ENCODE peak calls at places on chromosomes 4 and X, in seven cellular contexts. One of them, this sample, is unnamed.

GRCh38 chr4:38020386-38020785 is 60.2 kb downstream of the PTTG2 start:
- DNase-seq in heart left ventricle: no peak
- DNase-seq in right lobe of liver: no peak
- DNase-seq in thoracic aorta: no peak
- DNase-seq in nephron progenitor cell: no peak
- DNase-seq in suprapubic skin: no peak
- DNase-seq in fibroblast of mammary gland: no peak
- DNase-seq in this sample: no peak

GRCh38 chr4:20825493-20825892 is 125.2 kb downstream of the PACRGL start:
- DNase-seq in heart left ventricle: no peak
- DNase-seq in right lobe of liver: no peak
- DNase-seq in thoracic aorta: no peak
- DNase-seq in nephron progenitor cell: no peak
- DNase-seq in suprapubic skin: no peak
- DNase-seq in fibroblast of mammary gland: no peak
- DNase-seq in this sample: no peak

GRCh38 chr4:100716416-100716815 is 198.6 kb upstream of the EMCN start:
- DNase-seq in heart left ventricle: no peak
- DNase-seq in right lobe of liver: no peak
- DNase-seq in thoracic aorta: no peak
- DNase-seq in nephron progenitor cell: no peak
- DNase-seq in suprapubic skin: no peak
- DNase-seq in fibroblast of mammary gland: no peak
- DNase-seq in this sample: no peak

GRCh38 chrX:133297284-133297683 is 79.1 kb upstream of the TFDP3 start:
- DNase-seq in heart left ventricle: no peak
- DNase-seq in right lobe of liver: no peak
- DNase-seq in thoracic aorta: no peak
- DNase-seq in nephron progenitor cell: no peak
- DNase-seq in suprapubic skin: no peak
- DNase-seq in fibroblast of mammary gland: peak; percentile 70
- DNase-seq in this sample: no peak

GRCh38 chr4:4762909-4763814 is 96.3 kb upstream of the MSX1 start:
- DNase-seq in heart left ventricle: no peak
- DNase-seq in right lobe of liver: no peak
- DNase-seq in thoracic aorta: no peak
- DNase-seq in nephron progenitor cell: no peak
- DNase-seq in suprapubic skin: no peak
- DNase-seq in fibroblast of mammary gland: peak; percentile 60
- DNase-seq in this sample: peak; percentile 11

GRCh38 chr4:55758081-55758480 is 61.5 kb upstream of the EXOC1L start:
- DNase-seq in heart left ventricle: no peak
- DNase-seq in right lobe of liver: no peak
- DNase-seq in thoracic aorta: no peak
- DNase-seq in nephron progenitor cell: no peak
- DNase-seq in suprapubic skin: no peak
- DNase-seq in fibroblast of mammary gland: peak; percentile 60
- DNase-seq in this sample: no peak

GRCh38 chrX:149715468-149715867 is 3.6 kb downstream of the MAGEA11 start:
- DNase-seq in heart left ventricle: no peak
- DNase-seq in right lobe of liver: no peak
- DNase-seq in thoracic aorta: no peak
- DNase-seq in nephron progenitor cell: no peak
- DNase-seq in suprapubic skin: no peak
- DNase-seq in fibroblast of mammary gland: no peak
- DNase-seq in this sample: no peak

GRCh38 chr4:126851391-126851790 is 781.4 kb upstream of the INTU start:
- DNase-seq in heart left ventricle: no peak
- DNase-seq in right lobe of liver: no peak
- DNase-seq in thoracic aorta: no peak
- DNase-seq in nephron progenitor cell: no peak
- DNase-seq in suprapubic skin: no peak
- DNase-seq in fibroblast of mammary gland: peak; percentile 62
- DNase-seq in this sample: no peak

GRCh38 chr4:1245481-1246051 is 3.4 kb downstream of the CTBP1 start:
- DNase-seq in heart left ventricle: peak; percentile 49
- DNase-seq in right lobe of liver: no peak
- DNase-seq in thoracic aorta: no peak
- DNase-seq in nephron progenitor cell: no peak
- DNase-seq in suprapubic skin: peak; percentile 59
- DNase-seq in fibroblast of mammary gland: no peak
- DNase-seq in this sample: no peak

GRCh38 chrX:2907295-2907694 is 21.8 kb downstream of the ARSD start:
- DNase-seq in heart left ventricle: no peak
- DNase-seq in right lobe of liver: no peak
- DNase-seq in thoracic aorta: no peak
- DNase-seq in nephron progenitor cell: no peak
- DNase-seq in suprapubic skin: no peak
- DNase-seq in fibroblast of mammary gland: no peak
- DNase-seq in this sample: no peak

GRCh38 chr4:98642991-98643426 is 15.4 kb downstream of the TSPAN5 start:
- DNase-seq in heart left ventricle: no peak
- DNase-seq in right lobe of liver: no peak
- DNase-seq in thoracic aorta: no peak
- DNase-seq in nephron progenitor cell: no peak
- DNase-seq in suprapubic skin: no peak
- DNase-seq in fibroblast of mammary gland: peak; percentile 87
- DNase-seq in this sample: no peak

GRCh38 chrX:118727686-118728339 is 407 bp downstream of the IL13RA1 start:
- DNase-seq in heart left ventricle: peak; percentile 71
- DNase-seq in right lobe of liver: peak; percentile 75
- DNase-seq in thoracic aorta: peak; percentile 10
- DNase-seq in nephron progenitor cell: peak; percentile 50
- DNase-seq in suprapubic skin: no peak
- DNase-seq in fibroblast of mammary gland: peak; percentile 18
- DNase-seq in this sample: peak; percentile 15

GRCh38 chr4:176540814-176541213 is 221.0 kb downstream of the SPCS3 start:
- DNase-seq in heart left ventricle: no peak
- DNase-seq in right lobe of liver: no peak
- DNase-seq in thoracic aorta: no peak
- DNase-seq in nephron progenitor cell: no peak
- DNase-seq in suprapubic skin: no peak
- DNase-seq in fibroblast of mammary gland: no peak
- DNase-seq in this sample: no peak

GRCh38 chr4:113678651-113679050 is 82.9 kb downstream of the CAMK2D start:
- DNase-seq in heart left ventricle: no peak
- DNase-seq in right lobe of liver: no peak
- DNase-seq in thoracic aorta: no peak
- DNase-seq in nephron progenitor cell: no peak
- DNase-seq in suprapubic skin: no peak
- DNase-seq in fibroblast of mammary gland: peak; percentile 25
- DNase-seq in this sample: no peak

GRCh38 chr4:161936625-161937133 is 227.1 kb downstream of the FSTL5 start:
- DNase-seq in heart left ventricle: no peak
- DNase-seq in right lobe of liver: no peak
- DNase-seq in thoracic aorta: no peak
- DNase-seq in nephron progenitor cell: no peak
- DNase-seq in suprapubic skin: no peak
- DNase-seq in fibroblast of mammary gland: peak; percentile 13
- DNase-seq in this sample: no peak

GRCh38 chr4:4726051-4726450 is 133.4 kb upstream of the MSX1 start:
- DNase-seq in heart left ventricle: no peak
- DNase-seq in right lobe of liver: no peak
- DNase-seq in thoracic aorta: no peak
- DNase-seq in nephron progenitor cell: no peak
- DNase-seq in suprapubic skin: no peak
- DNase-seq in fibroblast of mammary gland: no peak
- DNase-seq in this sample: no peak

GRCh38 chr4:135256111-135256510 is 1054.5 kb upstream of the PABPC4L start:
- DNase-seq in heart left ventricle: no peak
- DNase-seq in right lobe of liver: no peak
- DNase-seq in thoracic aorta: no peak
- DNase-seq in nephron progenitor cell: no peak
- DNase-seq in suprapubic skin: no peak
- DNase-seq in fibroblast of mammary gland: no peak
- DNase-seq in this sample: no peak

GRCh38 chr4:98510757-98511517 is 147.5 kb downstream of the TSPAN5 start:
- DNase-seq in heart left ventricle: no peak
- DNase-seq in right lobe of liver: no peak
- DNase-seq in thoracic aorta: no peak
- DNase-seq in nephron progenitor cell: no peak
- DNase-seq in suprapubic skin: no peak
- DNase-seq in fibroblast of mammary gland: peak; percentile 93
- DNase-seq in this sample: no peak

GRCh38 chr4:76659103-76659490 is 224.1 kb downstream of the SHROOM3 start:
- DNase-seq in heart left ventricle: no peak
- DNase-seq in right lobe of liver: no peak
- DNase-seq in thoracic aorta: no peak
- DNase-seq in nephron progenitor cell: no peak
- DNase-seq in suprapubic skin: no peak
- DNase-seq in fibroblast of mammary gland: peak; percentile 65
- DNase-seq in this sample: no peak

GRCh38 chr4:106264331-106264728 is 51.7 kb downstream of the TBCK start:
- DNase-seq in heart left ventricle: no peak
- DNase-seq in right lobe of liver: no peak
- DNase-seq in thoracic aorta: no peak
- DNase-seq in nephron progenitor cell: no peak
- DNase-seq in suprapubic skin: no peak
- DNase-seq in fibroblast of mammary gland: no peak
- DNase-seq in this sample: no peak

GRCh38 chrX:25343060-25343459 is 327.3 kb upstream of the ARX start:
- DNase-seq in heart left ventricle: no peak
- DNase-seq in right lobe of liver: no peak
- DNase-seq in thoracic aorta: no peak
- DNase-seq in nephron progenitor cell: no peak
- DNase-seq in suprapubic skin: no peak
- DNase-seq in fibroblast of mammary gland: no peak
- DNase-seq in this sample: no peak

GRCh38 chrX:69959712-69960111 is 90.0 kb downstream of the AWAT2 start:
- DNase-seq in heart left ventricle: no peak
- DNase-seq in right lobe of liver: no peak
- DNase-seq in thoracic aorta: no peak
- DNase-seq in nephron progenitor cell: no peak
- DNase-seq in suprapubic skin: no peak
- DNase-seq in fibroblast of mammary gland: no peak
- DNase-seq in this sample: no peak

DNA sequence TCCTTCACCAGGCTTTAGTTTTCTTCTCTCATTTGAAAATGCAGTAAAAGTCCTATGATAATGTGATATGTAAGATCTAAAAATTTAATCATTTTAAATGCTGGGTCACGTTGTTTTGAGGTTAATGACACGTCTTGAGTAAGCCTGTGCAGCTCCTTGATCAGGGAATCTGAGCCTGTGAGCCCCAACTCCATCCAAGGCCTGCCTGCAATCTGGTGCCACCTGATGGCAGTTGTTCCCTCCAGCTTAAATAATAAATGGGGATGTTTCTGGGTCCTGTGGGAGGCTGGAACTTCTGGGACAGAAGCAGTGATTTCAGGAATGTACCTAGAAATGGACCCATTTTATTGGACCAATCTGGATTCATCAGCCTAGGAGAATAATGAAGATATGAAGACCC is 455.4 kb upstream of the ADGRL3 start:
- DNase-seq in heart left ventricle: no peak
- DNase-seq in right lobe of liver: no peak
- DNase-seq in thoracic aorta: no peak
- DNase-seq in nephron progenitor cell: no peak
- DNase-seq in suprapubic skin: no peak
- DNase-seq in fibroblast of mammary gland: peak; percentile 9
- DNase-seq in this sample: no peak
- TF ChIP-seq CTCF in heart left ventricle: no peak
- TF ChIP-seq CTCF in right lobe of liver: no peak
- TF ChIP-seq CTCF in thoracic aorta: no peak
- TF ChIP-seq CTCF in nephron progenitor cell: no peak
- TF ChIP-seq CTCF in suprapubic skin: no peak
- TF ChIP-seq CTCF in fibroblast of mammary gland: peak; percentile 4
- TF ChIP-seq CTCF in this sample: no peak

GRCh38 chr4:107655289-107655688 is 64.7 kb downstream of the PAPSS1 start:
- DNase-seq in heart left ventricle: no peak
- DNase-seq in right lobe of liver: no peak
- DNase-seq in thoracic aorta: no peak
- DNase-seq in nephron progenitor cell: no peak
- DNase-seq in suprapubic skin: no peak
- DNase-seq in fibroblast of mammary gland: no peak
- DNase-seq in this sample: no peak

GRCh38 chr4:107658400-107659326 is 61.4 kb downstream of the PAPSS1 start:
- DNase-seq in heart left ventricle: no peak
- DNase-seq in right lobe of liver: no peak
- DNase-seq in thoracic aorta: no peak
- DNase-seq in nephron progenitor cell: no peak
- DNase-seq in suprapubic skin: no peak
- DNase-seq in fibroblast of mammary gland: no peak
- DNase-seq in this sample: no peak

GRCh38 chr4:107654694-107655093 is 65.3 kb downstream of the PAPSS1 start:
- DNase-seq in heart left ventricle: no peak
- DNase-seq in right lobe of liver: no peak
- DNase-seq in thoracic aorta: no peak
- DNase-seq in nephron progenitor cell: peak; percentile 2
- DNase-seq in suprapubic skin: no peak
- DNase-seq in fibroblast of mammary gland: no peak
- DNase-seq in this sample: no peak
- TF ChIP-seq CTCF in heart left ventricle: no peak
- TF ChIP-seq CTCF in right lobe of liver: no peak
- TF ChIP-seq CTCF in thoracic aorta: no peak
- TF ChIP-seq CTCF in nephron progenitor cell: no peak
- TF ChIP-seq CTCF in suprapubic skin: no peak
- TF ChIP-seq CTCF in fibroblast of mammary gland: no peak
- TF ChIP-seq CTCF in this sample: no peak

DNA sequence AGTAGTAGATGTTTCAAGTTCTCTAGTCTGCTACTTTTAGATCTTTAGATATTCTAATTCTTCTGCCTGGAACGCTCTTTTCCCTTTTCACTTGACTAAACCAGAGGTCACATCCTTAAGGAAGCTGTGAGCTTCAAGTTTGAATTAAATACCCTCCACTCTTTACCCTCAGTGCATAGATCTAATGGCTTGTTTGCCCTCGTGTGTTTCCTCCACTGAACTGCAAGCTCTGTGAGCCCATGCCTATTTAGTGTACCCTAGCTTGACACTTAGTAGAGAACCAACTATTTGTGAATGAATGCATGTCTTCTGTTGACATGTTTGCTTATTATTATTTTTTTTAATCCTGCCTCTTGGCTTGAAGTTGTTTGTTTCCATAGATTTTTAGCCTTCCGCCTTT is 138.3 kb downstream of the PDE5A start:
- DNase-seq in heart left ventricle: no peak
- DNase-seq in right lobe of liver: no peak
- DNase-seq in thoracic aorta: no peak
- DNase-seq in nephron progenitor cell: no peak
- DNase-seq in suprapubic skin: no peak
- DNase-seq in fibroblast of mammary gland: peak; percentile 31
- DNase-seq in this sample: peak; percentile 20
- TF ChIP-seq CTCF in heart left ventricle: no peak
- TF ChIP-seq CTCF in right lobe of liver: no peak
- TF ChIP-seq CTCF in thoracic aorta: no peak
- TF ChIP-seq CTCF in nephron progenitor cell: no peak
- TF ChIP-seq CTCF in suprapubic skin: no peak
- TF ChIP-seq CTCF in fibroblast of mammary gland: peak; percentile 34
- TF ChIP-seq CTCF in this sample: no peak

GRCh38 chrX:43328358-43328946 is 327.6 kb upstream of the MAOA start:
- DNase-seq in heart left ventricle: no peak
- DNase-seq in right lobe of liver: no peak
- DNase-seq in thoracic aorta: no peak
- DNase-seq in nephron progenitor cell: no peak
- DNase-seq in suprapubic skin: no peak
- DNase-seq in fibroblast of mammary gland: no peak
- DNase-seq in this sample: no peak

DNA sequence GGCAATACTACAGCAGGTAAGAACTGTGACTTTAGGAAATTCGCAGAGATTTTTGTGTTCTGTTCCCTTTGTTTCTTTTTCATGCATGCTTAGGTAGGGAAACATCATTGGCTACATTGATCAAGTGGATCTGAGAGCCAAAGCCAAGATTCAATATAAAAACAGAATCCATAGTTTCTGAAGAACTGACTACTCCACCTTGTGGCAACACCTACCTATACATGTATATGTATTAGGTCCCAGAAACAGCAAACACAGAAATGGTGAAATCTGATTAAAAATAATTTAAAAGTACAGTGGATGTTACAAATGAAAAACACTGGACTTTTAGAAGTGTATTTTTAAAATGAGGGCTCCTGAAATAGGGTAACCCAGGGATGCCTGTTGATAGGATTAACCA is 322.6 kb upstream of the MAOA start:
- DNase-seq in heart left ventricle: no peak
- DNase-seq in right lobe of liver: no peak
- DNase-seq in thoracic aorta: no peak
- DNase-seq in nephron progenitor cell: no peak
- DNase-seq in suprapubic skin: no peak
- DNase-seq in fibroblast of mammary gland: no peak
- DNase-seq in this sample: no peak
- TF ChIP-seq CTCF in heart left ventricle: no peak
- TF ChIP-seq CTCF in right lobe of liver: peak; percentile 29
- TF ChIP-seq CTCF in thoracic aorta: no peak
- TF ChIP-seq CTCF in nephron progenitor cell: no peak
- TF ChIP-seq CTCF in suprapubic skin: no peak
- TF ChIP-seq CTCF in fibroblast of mammary gland: no peak
- TF ChIP-seq CTCF in this sample: peak; percentile 23

This sample was measured in endothelial cell.